ENCODE peak calls at places on chromosomes 4 and X, in five cellular contexts. E, Z, H, P and O are unnamed samples.

GRCh38 chrX:150184487-150184886 is 178.6 kb upstream of the MAMLD1 start:
- DNase-seq in P (no peak), E (no peak), Z (no peak), H (no peak), O (no peak)

GRCh38 chr4:55758570-55758969 is 61.0 kb upstream of the EXOC1L start:
- DNase-seq in Z (no peak), E (peak), H (no peak), P (no peak), O (no peak)

GRCh38 chr4:105092768-105093167 is 53.9 kb upstream of the TET2 start:
- DNase-seq in P (no peak), H (no peak), Z (no peak), E (no peak), O (no peak)

GRCh38 chrX:106392346-106392745 is 219.4 kb upstream of the RADX start:
- DNase-seq in P (no peak), E (no peak), H (no peak), Z (no peak), O (no peak)

GRCh38 chrX:129690435-129690834 is 35.7 kb upstream of the APLN start:
- DNase-seq in E (peak), H (no peak), Z (no peak), P (no peak), O (no peak)

GRCh38 chrX:46788902-46789301 is 30.0 kb upstream of the SLC9A7 start:
- DNase-seq in Z (no peak), E (peak), H (no peak), P (no peak), O (no peak)

GRCh38 chr4:173214231-173214630 is 45.6 kb downstream of the GALNT7 start:
- DNase-seq in E (no peak), H (no peak), P (no peak), Z (no peak), O (no peak)

GRCh38 chr4:25884040-25884788 is 21.4 kb upstream of the SEL1L3 start:
- DNase-seq in E (no peak), Z (no peak), H (no peak), P (no peak), O (no peak)